ENCODE peak calls at places on chromosomes 5 and 9, in seven cellular contexts. B, Q, Z, N, K, I and C are unnamed samples.
A peak's percentile ranks its signal among the peaks of the same experiment; 100 is the strongest.

GRCh38 chr5:14706615-14707021 is 42.1 kb downstream of the OTULIN start:
- DNase-seq in N (no peak), B (no peak), K (peak; percentile 47), Z (no peak), I (peak; percentile 44), Q (no peak), C (no peak)

GRCh38 chr5:51465165-51465564 is 81.9 kb downstream of the ISL1 start:
- DNase-seq in B (no peak), N (no peak), I (no peak), Z (no peak), K (no peak), Q (peak; percentile 52), C (no peak)

GRCh38 chr5:31941356-31941755 is 232.8 kb downstream of the GOLPH3 start:
- DNase-seq in B (no peak), Q (no peak), I (peak; percentile 37), N (no peak), Z (no peak), K (no peak), C (no peak)

GRCh38 chr5:133240425-133241091 is 188.7 kb downstream of the HSPA4 start:
- DNase-seq in N (no peak), Z (no peak), B (no peak), Q (no peak), I (peak; percentile 98), K (peak; percentile 50), C (no peak)

GRCh38 chr5:130277522-130277921 is 373.3 kb downstream of the CHSY3 start:
- DNase-seq in Z (no peak), I (no peak), K (no peak), B (no peak), Q (no peak), N (no peak), C (no peak)

GRCh38 chr9:34559616-34560546 is 29.6 kb downstream of the CNTFR start:
- DNase-seq in B (peak; percentile 76), I (peak; percentile 48), Z (no peak), N (no peak), Q (no peak), K (peak; percentile 64), C (peak; percentile 81)

GRCh38 chr5:3009605-3010004 is 258.1 kb upstream of the IRX2 start:
- DNase-seq in Q (no peak), I (no peak), Z (no peak), N (peak; percentile 9), K (no peak), B (no peak), C (peak; percentile 4)

GRCh38 chr9:114790521-114790920 is 15.3 kb downstream of the TNFSF15 start:
- DNase-seq in B (no peak), K (no peak), N (no peak), Q (no peak), Z (no peak), I (no peak), C (no peak)

GRCh38 chr9:2362170-2362569 is 259.4 kb upstream of the VLDLR start:
- DNase-seq in Z (no peak), N (no peak), B (no peak), I (peak; percentile 95), K (no peak), Q (no peak), C (no peak)

GRCh38 chr5:173329370-173330150 is 1.3 kb upstream of the STC2 start:
- DNase-seq in Z (no peak), B (no peak), Q (peak; percentile 88), K (no peak), I (no peak), N (no peak), C (no peak)

GRCh38 chr5:18314192-18314778 is 680.0 kb downstream of the TAF11L14 start:
- DNase-seq in B (no peak), K (peak; percentile 2), N (no peak), Z (no peak), I (no peak), Q (peak; percentile 44), C (no peak)

GRCh38 chr9:14212116-14212515 is 101.8 kb downstream of the NFIB start:
- DNase-seq in Q (no peak), I (peak; percentile 68), K (no peak), N (no peak), Z (no peak), B (no peak), C (no peak)

GRCh38 chr5:16579142-16579541 is 37.7 kb downstream of the RETREG1 start:
- DNase-seq in B (no peak), N (peak; percentile 77), Q (no peak), Z (no peak), I (no peak), K (no peak), C (no peak)

GRCh38 chr5:82593481-82593880 is 315.3 kb upstream of the RPS23 start:
- DNase-seq in Z (no peak), N (no peak), Q (no peak), I (peak; percentile 23), K (no peak), B (no peak), C (no peak)

GRCh38 chr5:54942064-54942778 is 43.2 kb downstream of the ESM1 start:
- DNase-seq in I (no peak), Z (no peak), Q (no peak), K (no peak), N (no peak), B (no peak), C (no peak)

GRCh38 chr5:129077433-129078075 is 17.0 kb upstream of the ISOC1 start:
- DNase-seq in Q (no peak), N (no peak), K (no peak), B (no peak), Z (no peak), I (no peak), C (no peak)

GRCh38 chr5:31122998-31123950 is 70.2 kb upstream of the CDH6 start:
- DNase-seq in Q (no peak), I (no peak), N (no peak), K (no peak), B (no peak), Z (no peak), C (no peak)

GRCh38 chr9:137478613-137479314 is 19.6 kb upstream of the NSMF start:
- DNase-seq in Q (peak; percentile 66), N (peak; percentile 46), I (no peak), K (peak; percentile 48), B (no peak), Z (no peak), C (no peak)

GRCh38 chr5:76544268-76544926 is 78.8 kb downstream of the F2RL2 start:
- DNase-seq in N (no peak), B (no peak), I (peak; percentile 16), K (no peak), Q (peak; percentile 78), Z (no peak), C (no peak)

GRCh38 chr9:91746904-91747303 is 203.1 kb downstream of the ROR2 start:
- DNase-seq in K (no peak), N (no peak), Z (peak; percentile 19), B (no peak), I (no peak), Q (no peak), C (no peak)

GRCh38 chr5:153402550-153402949 is 87.9 kb upstream of the GRIA1 start:
- DNase-seq in Q (no peak), B (no peak), K (peak; percentile 40), N (no peak), Z (no peak), I (no peak), C (no peak)

GRCh38 chr5:31153523-31153922 is 40.0 kb upstream of the CDH6 start:
- DNase-seq in I (no peak), K (no peak), Z (no peak), B (no peak), N (no peak), Q (no peak), C (no peak)

GRCh38 chr9:14092344-14092743 is 221.6 kb downstream of the NFIB start:
- DNase-seq in I (no peak), Z (no peak), K (no peak), Q (no peak), N (no peak), B (no peak), C (no peak)

GRCh38 chr5:164504141-164504772 is 998.8 kb downstream of the MAT2B start:
- DNase-seq in I (peak; percentile 34), B (no peak), Z (no peak), K (peak; percentile 7), Q (peak; percentile 78), N (no peak), C (no peak)

GRCh38 chr9:90001756-90002155 is 396.9 kb downstream of the GADD45G start:
- DNase-seq in Z (no peak), K (no peak), B (no peak), N (no peak), I (no peak), Q (no peak), C (no peak)

GRCh38 chr5:57137401-57137800 is 36.5 kb upstream of the GPBP1 start:
- DNase-seq in K (no peak), I (peak; percentile 58), Q (no peak), B (no peak), Z (no peak), N (no peak), C (no peak)

GRCh38 chr5:8538813-8539212 is 669.9 kb downstream of the MTRR start:
- DNase-seq in Q (no peak), Z (no peak), K (no peak), N (no peak), B (no peak), I (no peak), C (no peak)

GRCh38 chr5:76579166-76579765 is 43.9 kb downstream of the F2RL2 start:
- DNase-seq in B (no peak), I (peak; percentile 76), N (no peak), K (peak; percentile 7), Z (no peak), Q (no peak), C (no peak)

GRCh38 chr5:116574682-116575634 is at the start of gene SEMA6A:
- DNase-seq in B (peak; percentile 88), K (peak; percentile 87), I (peak; percentile 95), Q (peak; percentile 98), Z (peak; percentile 93), N (peak; percentile 97), C (peak; percentile 96)

GRCh38 chr9:32350682-32351081 is 33.8 kb upstream of the ACO1 start:
- DNase-seq in I (peak; percentile 14), K (no peak), Q (peak; percentile 53), N (no peak), B (no peak), Z (no peak), C (no peak)
- TF ChIP-seq CTCF in I (peak; percentile 43), K (no peak), Q (no peak), N (peak; percentile 19), B (peak; percentile 17), Z (no peak), C (peak; percentile 81)

GRCh38 chr9:130541533-130541932 is 37.8 kb upstream of the FUBP3 start:
- DNase-seq in K (no peak), B (no peak), Z (no peak), N (no peak), Q (no peak), I (no peak), C (no peak)
- TF ChIP-seq CTCF in K (no peak), B (no peak), Z (no peak), N (no peak), Q (no peak), I (no peak), C (no peak)

GRCh38 chr9:129182625-129183494 is 4.8 kb upstream of the IER5L start:
- DNase-seq in N (no peak), B (peak; percentile 41), K (no peak), Z (no peak), I (no peak), Q (peak; percentile 93), C (no peak)
- TF ChIP-seq CTCF in N (no peak), B (peak; percentile 32), K (peak; percentile 34), Z (no peak), I (peak; percentile 20), Q (peak; percentile 80), C (peak; percentile 69)

DNA sequence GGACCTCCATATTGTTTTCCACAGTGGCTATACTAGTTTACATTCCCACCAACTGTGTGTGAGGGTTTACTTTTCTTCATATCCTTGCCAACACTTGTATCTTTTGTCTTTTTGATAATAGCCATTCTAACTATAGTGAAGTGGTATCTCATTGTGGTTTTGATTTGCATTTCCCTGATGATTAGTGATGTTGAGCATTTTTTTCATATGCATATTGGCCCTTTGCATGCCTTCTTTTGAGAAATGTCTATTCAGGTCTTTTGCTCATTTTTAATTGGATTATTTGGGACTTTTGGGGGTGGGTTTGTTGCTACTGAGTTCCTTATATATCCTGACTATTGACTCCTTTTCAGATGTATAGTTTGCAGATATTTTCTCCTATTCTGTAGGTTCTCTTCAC is 44.4 kb downstream of the FEM1C start:
- DNase-seq in K (no peak), N (no peak), I (no peak), Q (no peak), Z (no peak), B (no peak), C (no peak)
- TF ChIP-seq CTCF in K (no peak), N (no peak), I (no peak), Q (no peak), Z (no peak), B (no peak), C (no peak)